ENCODE peak calls at places on chromosomes 12 and 14, in seven cellular contexts. H is K562, I is HepG2, Q is endothelial cell of umbilical vein, O is HCT116, U is GM23338, A is H1. P is an unnamed sample.

GRCh38 chr12:30898846-30899245 is 27.7 kb upstream of the TSPAN11 start:
- DNase-seq in H (no peak), I (no peak), Q (no peak), O (no peak), U (no peak), A (no peak), P (no peak)

GRCh38 chr12:92898755-92899154 is 30.3 kb downstream of the EEA1 start:
- DNase-seq in H (no peak), I (no peak), Q (no peak), O (no peak), U (no peak), A (no peak), P (no peak)

GRCh38 chr14:69077841-69078240 is 75.1 kb downstream of the DCAF5 start:
- DNase-seq in H (no peak), I (no peak), Q (peak; percentile 76), O (no peak), U (no peak), A (no peak), P (no peak)

GRCh38 chr14:32087173-32087861 is 10.2 kb downstream of the ARHGAP5 start:
- DNase-seq in H (peak; percentile 3), I (peak; percentile 73), Q (no peak), O (peak; percentile 83), U (peak; percentile 73), A (no peak), P (peak; percentile 6)

GRCh38 chr12:90908465-90908864 is 46.5 kb downstream of the CCER1 start:
- DNase-seq in H (no peak), I (no peak), Q (peak; percentile 69), O (no peak), U (no peak), A (no peak), P (no peak)

GRCh38 chr12:1660304-1661187 is 30.3 kb upstream of the ADIPOR2 start:
- DNase-seq in H (no peak), I (peak; percentile 55), Q (peak; percentile 33), O (no peak), U (no peak), A (no peak), P (no peak)

GRCh38 chr12:4591180-4591687 is 29.2 kb downstream of the DYRK4 start:
- DNase-seq in H (no peak), I (no peak), Q (no peak), O (no peak), U (no peak), A (no peak), P (no peak)

GRCh38 chr14:103293465-103293864 is 40.6 kb upstream of the EIF5 start:
- DNase-seq in H (no peak), I (no peak), Q (no peak), O (no peak), U (no peak), A (no peak), P (no peak)

GRCh38 chr12:131832393-131833231 is 4.4 kb downstream of the MMP17 start:
- DNase-seq in H (no peak), I (no peak), Q (no peak), O (no peak), U (no peak), A (no peak), P (peak; percentile 42)

GRCh38 chr14:23566782-23567185 is 807 bp downstream of the AP1G2 start:
- DNase-seq in H (peak; percentile 25), I (no peak), Q (no peak), O (no peak), U (no peak), A (no peak), P (no peak)

GRCh38 chr12:11746024-11746771 is 96.7 kb downstream of the ETV6 start:
- DNase-seq in H (peak; percentile 5), I (no peak), Q (peak; percentile 92), O (no peak), U (no peak), A (no peak), P (no peak)

GRCh38 chr12:7175493-7175892 is 14.0 kb upstream of the PEX5 start:
- DNase-seq in H (no peak), I (no peak), Q (no peak), O (no peak), U (no peak), A (no peak), P (no peak)

GRCh38 chr14:57560681-57561080 is 67.0 kb upstream of the CCDC198 start:
- DNase-seq in H (no peak), I (no peak), Q (no peak), O (no peak), U (no peak), A (no peak), P (no peak)

GRCh38 chr12:13452955-13453570 is 256.5 kb downstream of the EMP1 start:
- DNase-seq in H (no peak), I (no peak), Q (no peak), O (no peak), U (no peak), A (no peak), P (no peak)

GRCh38 chr12:49962861-49963765 is 1.4 kb downstream of the AQP5 start:
- DNase-seq in H (no peak), I (no peak), Q (peak; percentile 57), O (peak; percentile 29), U (no peak), A (no peak), P (no peak)

GRCh38 chr14:41404121-41404520 is 202.6 kb upstream of the LRFN5 start:
- DNase-seq in H (no peak), I (no peak), Q (no peak), O (no peak), U (peak; percentile 10), A (no peak), P (no peak)

GRCh38 chr12:57044856-57045255 is 5.1 kb downstream of the MYO1A start:
- DNase-seq in H (no peak), I (no peak), Q (no peak), O (no peak), U (no peak), A (no peak), P (no peak)

GRCh38 chr14:85813040-85813439 is 283.1 kb downstream of the FLRT2 start:
- DNase-seq in H (no peak), I (no peak), Q (no peak), O (no peak), U (no peak), A (no peak), P (no peak)

GRCh38 chr12:50732591-50732990 is 31.3 kb upstream of the ATF1 start:
- DNase-seq in H (no peak), I (no peak), Q (no peak), O (peak; percentile 3), U (no peak), A (no peak), P (no peak)

DNA sequence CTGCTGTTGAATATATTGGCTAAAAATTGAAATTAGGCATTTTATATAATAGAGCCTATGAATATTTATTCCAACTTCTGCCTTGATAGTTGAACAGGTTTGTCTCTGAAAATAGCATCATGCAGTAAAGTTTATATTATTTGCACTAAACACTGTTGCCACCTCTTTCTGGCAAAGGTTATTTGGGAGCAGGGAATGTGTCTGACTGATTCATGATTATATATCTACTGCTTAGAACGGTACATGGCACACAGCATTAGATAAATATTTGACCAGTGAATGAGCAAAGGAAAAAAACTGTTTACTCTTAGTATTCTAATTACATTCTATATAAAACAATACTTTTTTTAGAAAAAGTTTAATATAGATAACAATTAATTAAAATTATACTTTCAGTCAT is 123.1 kb upstream of the MGAT4C start:
- DNase-seq in H (no peak), I (no peak), Q (no peak), O (no peak), U (no peak), A (no peak), P (no peak)
- TF ChIP-seq POLR2AphosphoS5 in H (no peak), I (no peak), Q (no peak), O (no peak), U (no peak), A (no peak), P (no peak)

DNA sequence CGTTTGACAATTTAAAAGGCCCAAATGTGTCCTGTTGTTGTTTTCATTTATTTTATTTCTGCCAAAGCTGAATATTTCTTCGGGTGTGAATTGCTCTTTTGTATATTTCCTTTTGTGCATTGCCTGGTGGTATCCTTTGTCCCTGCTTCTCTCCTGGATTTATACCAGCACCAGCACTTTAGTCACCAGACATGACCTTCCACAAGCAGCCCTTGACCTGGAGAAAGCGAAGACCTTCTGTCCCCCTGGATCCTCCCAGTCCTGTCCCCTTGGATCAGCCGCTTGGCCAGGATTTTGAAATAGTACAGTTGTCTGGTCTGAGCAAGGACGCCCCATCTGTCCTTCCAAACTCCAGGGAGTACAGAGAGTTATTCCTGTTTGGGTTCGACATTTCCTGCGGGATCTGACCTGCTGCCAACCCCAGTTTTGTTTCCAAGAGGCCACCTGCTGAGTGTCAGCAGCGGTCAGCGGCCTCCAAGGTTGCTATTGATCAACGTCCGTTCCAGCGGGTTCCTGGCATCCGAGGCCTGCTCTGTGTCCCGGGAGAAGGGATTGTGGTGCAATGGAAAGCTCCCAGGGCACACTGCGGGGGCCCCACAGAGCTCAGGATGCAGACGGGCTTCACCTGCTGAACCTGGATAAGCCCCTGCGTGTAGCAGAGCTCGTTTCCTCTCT is 45.1 kb upstream of the CHGA start:
- DNase-seq in H (no peak), I (peak; percentile 48), Q (peak; percentile 67), O (no peak), U (peak; percentile 51), A (no peak), P (no peak)
- TF ChIP-seq EZH2 in H (no peak), I (no peak), Q (no peak), O (no peak), U (no peak), A (no peak), P (no peak)

DNA sequence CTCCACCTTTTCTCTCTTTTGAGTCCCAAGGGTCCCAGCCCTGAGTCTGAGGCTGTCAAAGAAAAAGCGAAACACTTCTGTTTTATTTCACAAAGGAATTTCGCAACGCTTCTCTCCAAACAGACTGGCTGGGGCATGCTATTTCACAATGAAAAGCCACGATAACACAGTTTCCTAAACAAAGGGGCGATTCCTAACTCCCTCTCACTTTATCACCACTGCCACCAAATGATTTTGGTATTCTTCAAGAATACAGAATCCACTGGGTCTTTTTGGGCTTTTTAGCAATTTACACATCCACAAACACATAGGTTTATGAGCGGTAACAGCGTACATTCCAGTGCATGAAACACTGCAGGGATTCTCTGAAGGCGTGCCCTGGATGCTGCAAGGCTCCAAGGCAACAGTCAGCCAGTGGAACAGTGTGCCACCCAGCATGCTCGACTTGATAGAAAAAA is 161.2 kb downstream of the DAD1 start:
- DNase-seq in H (no peak), I (peak; percentile 81), Q (no peak), O (no peak), U (peak; percentile 15), A (no peak), P (no peak)
- TF ChIP-seq POLR2AphosphoS5 in H (no peak), I (no peak), Q (no peak), O (no peak), U (no peak), A (no peak), P (no peak)

GRCh38 chr14:36503771-36504741 is 16.0 kb downstream of the NKX2-1 start:
- DNase-seq in H (no peak), I (no peak), Q (no peak), O (no peak), U (peak; percentile 57), A (no peak), P (no peak)

GRCh38 chr14:36506732-36507614 is 13.1 kb downstream of the NKX2-1 start:
- DNase-seq in H (no peak), I (no peak), Q (no peak), O (no peak), U (no peak), A (no peak), P (no peak)

GRCh38 chr14:36504805-36505192 is 15.2 kb downstream of the NKX2-1 start:
- DNase-seq in H (no peak), I (no peak), Q (no peak), O (no peak), U (peak; percentile 84), A (no peak), P (no peak)

GRCh38 chr14:36505892-36506731 is 13.9 kb downstream of the NKX2-1 start:
- DNase-seq in H (no peak), I (no peak), Q (no peak), O (no peak), U (peak; percentile 91), A (no peak), P (no peak)

GRCh38 chr14:36505193-36505815 is 14.7 kb downstream of the NKX2-1 start:
- DNase-seq in H (no peak), I (no peak), Q (no peak), O (no peak), U (peak; percentile 77), A (no peak), P (no peak)
- TF ChIP-seq EZH2 in H (no peak), I (peak; percentile 21), Q (peak; percentile 65), O (no peak), U (peak; percentile 92), A (peak; percentile 72), P (no peak)

P was measured in SK-N-MC.